ENCODE peak calls at places on chromosomes 13 and 19, in ten cellular contexts. J is spleen, L is breast epithelium, R is HL-60, O is stomach, B is prostate gland, S is SK-N-SH, D is K562, A is HepG2, P is suprapubic skin. F is an unnamed sample.
A peak's percentile ranks its signal among the peaks of the same experiment; 100 is the strongest.

GRCh38 chr19:38250821-38251563 is 5.2 kb downstream of the PPP1R14A start:
- DNase-seq in D (no peak), S (no peak), R (no peak), B (no peak), P (no peak), L (no peak), A (peak; percentile 82), O (peak; percentile 60), J (peak; percentile 84), F (peak; percentile 81)

GRCh38 chr13:94252209-94252608 is 227.3 kb downstream of the DCT start:
- DNase-seq in O (no peak), L (no peak), P (no peak), D (no peak), B (no peak), S (no peak), R (no peak), J (no peak), A (no peak), F (no peak)

GRCh38 chr13:39283062-39283461 is 244.8 kb downstream of the NHLRC3 start:
- DNase-seq in P (no peak), O (no peak), D (no peak), S (no peak), B (no peak), R (no peak), L (no peak), A (no peak), J (no peak), F (no peak)

GRCh38 chr19:38252935-38253691 is 3.1 kb downstream of the PPP1R14A start:
- DNase-seq in D (no peak), J (peak; percentile 82), O (peak; percentile 42), P (no peak), R (no peak), L (no peak), B (no peak), A (no peak), S (peak; percentile 62), F (no peak)

GRCh38 chr19:42601811-42602443 is 7.2 kb upstream of the CEACAM8 start:
- DNase-seq in O (no peak), R (no peak), D (peak; percentile 41), B (no peak), L (no peak), P (no peak), S (no peak), J (no peak), A (peak; percentile 9), F (no peak)

GRCh38 chr13:94599877-94600276 is 1.8 kb upstream of the GPR180 start:
- DNase-seq in J (no peak), B (no peak), D (no peak), P (no peak), O (no peak), L (no peak), A (peak; percentile 60), R (no peak), S (no peak), F (no peak)

GRCh38 chr19:925087-925911 is 536 bp upstream of the ARID3A start:
- DNase-seq in B (peak; percentile 68), R (peak; percentile 82), S (peak; percentile 95), P (peak; percentile 89), O (peak; percentile 80), L (peak; percentile 70), A (peak; percentile 82), J (peak; percentile 94), D (peak; percentile 94), F (peak; percentile 80)

GRCh38 chr19:57437931-57438330 is 2.8 kb downstream of the ZNF749 start:
- DNase-seq in P (no peak), J (no peak), B (no peak), O (no peak), A (no peak), R (no peak), S (no peak), L (no peak), D (no peak), F (no peak)

DNA sequence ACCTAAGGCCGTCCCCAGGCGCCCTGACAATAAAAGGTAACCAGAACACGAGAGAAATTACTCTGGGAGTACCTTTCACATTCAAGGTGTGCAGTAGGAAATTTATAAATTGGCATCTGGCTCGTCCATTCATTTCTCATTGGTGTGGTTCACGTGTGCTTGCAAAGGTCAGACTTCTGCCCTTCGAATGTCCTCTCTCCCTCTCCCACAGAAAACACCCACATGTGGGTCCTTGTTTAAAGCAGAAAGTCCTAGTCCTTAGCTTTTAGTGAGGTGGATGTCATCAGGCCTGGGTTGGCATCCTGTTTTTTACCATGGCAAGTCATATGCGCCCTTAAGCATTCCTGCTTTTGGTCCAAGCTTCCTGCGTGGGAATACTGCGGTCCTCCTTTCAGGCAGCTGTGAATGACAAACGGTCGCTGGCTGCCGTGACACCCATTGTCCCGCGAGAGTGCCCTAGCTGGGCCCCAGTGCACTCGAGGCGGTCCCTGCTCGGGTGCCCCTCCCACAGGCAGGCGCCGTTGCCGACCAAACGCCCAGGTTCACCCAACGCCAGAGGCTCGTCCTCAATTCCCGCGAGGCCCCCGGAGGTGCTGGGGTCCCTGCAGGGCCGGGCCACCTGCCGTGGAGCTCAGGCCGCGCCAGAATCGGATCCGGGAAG is at the start of gene NUDT19:
- DNase-seq in S (peak; percentile 93), L (peak; percentile 86), B (peak; percentile 83), A (peak; percentile 78), O (peak; percentile 89), D (peak; percentile 90), J (peak; percentile 96), R (peak; percentile 63), P (peak; percentile 89), F (peak; percentile 90)
- TF ChIP-seq POLR2AphosphoS5 in S (peak; percentile 87), L (no peak), B (peak; percentile 45), A (peak; percentile 74), O (peak; percentile 80), D (peak; percentile 83), J (peak; percentile 85), R (no peak), P (peak; percentile 75), F (peak; percentile 78)

DNA sequence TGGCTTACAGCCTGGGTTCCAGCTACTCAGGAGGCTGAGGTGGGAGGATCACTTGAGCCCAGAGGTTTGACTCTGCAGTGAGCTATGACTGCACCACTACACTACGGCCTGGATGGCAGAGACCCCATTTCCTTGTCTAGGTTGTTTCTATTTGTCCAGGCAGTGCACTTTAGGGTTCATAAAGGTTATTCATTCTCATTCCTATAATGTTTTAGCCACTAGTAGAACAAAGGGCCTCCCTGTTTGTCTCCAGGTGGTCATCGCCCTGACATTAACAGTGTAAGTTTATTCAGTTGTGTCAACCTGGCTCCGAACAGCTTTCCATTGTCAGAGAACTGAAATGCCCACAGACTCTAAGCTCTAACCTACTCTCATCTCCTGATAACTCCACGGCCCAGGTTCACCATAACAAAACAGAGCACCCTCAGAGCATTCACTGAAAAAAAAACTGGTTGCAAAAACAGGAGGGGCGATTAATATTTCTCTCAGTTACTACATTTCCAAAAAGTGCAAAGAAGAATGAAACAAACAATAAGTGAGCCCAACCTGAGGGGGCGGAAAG is 37.1 kb downstream of the SMAD9 start:
- DNase-seq in O (no peak), A (peak; percentile 99), L (no peak), R (no peak), P (no peak), B (no peak), J (no peak), D (no peak), S (no peak), F (no peak)
- H3K27ac ChIP-seq in O (no peak overlapping the region), A (peak overlapping the region; percentile 99), L (no peak overlapping the region), R (no peak overlapping the region), P (no peak overlapping the region), B (peak overlapping the region; percentile 6), J (no peak overlapping the region), D (no peak overlapping the region), S (no peak overlapping the region), F (no peak overlapping the region)

GRCh38 chr13:74136089-74136658 is 2.0 kb upstream of the KLF12 start:
- DNase-seq in O (peak; percentile 28), D (no peak), S (peak; percentile 58), L (peak; percentile 52), A (no peak), J (peak; percentile 86), R (no peak), B (peak; percentile 11), P (peak; percentile 68), F (peak; percentile 31)
- TF ChIP-seq POLR2AphosphoS5 in O (no peak), D (no peak), S (no peak), L (no peak), A (no peak), J (no peak), R (no peak), B (no peak), P (no peak), F (no peak)

DNA sequence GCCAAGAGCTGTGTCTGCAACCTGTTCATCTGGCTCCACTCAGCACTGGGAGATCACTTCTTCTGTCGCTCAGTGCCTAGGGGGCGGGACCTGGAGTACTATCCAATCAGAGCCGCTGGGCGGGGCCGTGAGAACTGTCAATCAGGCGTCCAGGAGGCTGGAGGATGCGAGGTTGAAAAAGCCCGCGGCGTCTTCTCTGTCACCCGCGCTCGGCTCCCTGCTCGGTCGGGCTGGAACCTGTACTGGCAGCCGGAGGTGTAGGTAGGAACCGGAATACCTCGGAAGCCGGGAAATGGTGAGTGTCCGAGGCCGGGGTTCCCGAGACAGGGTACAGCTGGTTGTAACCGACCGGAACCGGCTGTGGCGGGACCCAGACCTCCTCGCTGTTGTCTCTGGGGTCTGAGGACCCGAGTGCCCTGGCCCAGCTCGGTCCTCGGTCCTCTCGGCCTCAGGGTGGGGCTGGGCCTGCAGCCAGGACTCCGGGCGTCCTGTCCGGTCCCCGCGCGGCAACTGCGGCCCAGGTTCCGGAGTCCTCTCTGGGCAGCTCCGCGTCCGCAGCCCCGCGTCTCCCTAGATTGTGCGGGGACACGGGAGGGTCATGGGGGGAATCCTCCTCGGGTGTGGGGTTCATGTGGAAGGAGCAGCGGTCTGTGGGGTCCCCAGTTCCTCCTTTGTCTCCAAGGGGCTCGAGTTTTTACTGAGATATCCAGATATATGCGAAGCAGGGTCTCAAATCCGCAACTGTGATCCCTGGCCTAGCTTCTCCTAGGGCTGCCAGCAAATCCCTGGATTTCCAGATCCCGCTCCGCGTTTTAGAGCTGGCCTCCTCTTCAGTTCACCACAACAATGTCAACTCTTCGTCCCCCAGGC is 42.6 kb downstream of the ZNF627 start:
- DNase-seq in J (peak; percentile 94), L (peak; percentile 99), P (peak; percentile 98), D (peak; percentile 98), R (peak; percentile 43), B (peak; percentile 97), O (peak; percentile 98), S (peak; percentile 95), A (peak; percentile 93), F (peak; percentile 98)
- H3K27ac ChIP-seq in J (peak overlapping the region; percentile 2), L (peak overlapping the region; percentile 86), P (peak overlapping the region; percentile 49), D (peak overlapping the region; percentile 82), R (peak overlapping the region; percentile 65), B (peak overlapping the region; percentile 73), O (peak overlapping the region; percentile 37), S (peak overlapping the region; percentile 41), A (peak overlapping the region; percentile 80), F (peak overlapping the region; percentile 74)

GRCh38 chr19:55166530-55167268 is at the start of gene DNAAF3:
- DNase-seq in P (peak; percentile 95), S (peak; percentile 99), R (peak; percentile 93), L (peak; percentile 98), O (peak; percentile 95), B (peak; percentile 90), A (peak; percentile 97), D (peak; percentile 98), J (peak; percentile 91), F (peak; percentile 93)
- TF ChIP-seq POLR2AphosphoS5 in P (no peak), S (no peak), R (no peak), L (no peak), O (no peak), B (peak; percentile 76), A (no peak), D (no peak), J (no peak), F (no peak)

F was measured in transverse colon.